ENCODE peak calls at places on chromosomes 13 and 19, in eight cellular contexts. S, B, G, J, W, F, K and Q are unnamed samples.

GRCh38 chr13:61144834-61145593 is 270.6 kb downstream of the PCDH20 start:
- DNase-seq in J (no peak), S (no peak), K (no peak), G (no peak), W (no peak), F (no peak), B (no peak), Q (no peak)

GRCh38 chr19:12774588-12775555 is at the start of gene HOOK2:
- DNase-seq in S (peak; percentile 66), G (peak; percentile 99), K (peak; percentile 90), F (peak; percentile 98), J (no peak), W (no peak), B (peak; percentile 93), Q (peak; percentile 94)

GRCh38 chr19:28553005-28553404 is 659.9 kb downstream of the UQCRFS1 start:
- DNase-seq in J (no peak), K (no peak), G (no peak), F (no peak), W (no peak), B (no peak), S (no peak), Q (no peak)

GRCh38 chr13:75550159-75550567 is 572 bp downstream of the UCHL3 start:
- DNase-seq in J (peak; percentile 87), F (peak; percentile 25), S (peak; percentile 31), B (no peak), W (peak; percentile 52), K (no peak), G (no peak), Q (no peak)

GRCh38 chr13:23642110-23642509 is 71.9 kb downstream of the TNFRSF19 start:
- DNase-seq in W (no peak), B (no peak), J (peak; percentile 30), S (no peak), K (no peak), F (no peak), G (no peak), Q (no peak)

GRCh38 chr19:51329411-51329810 is 12.5 kb downstream of the VSIG10L start:
- DNase-seq in J (no peak), G (no peak), B (no peak), W (no peak), F (no peak), S (no peak), K (no peak), Q (no peak)

GRCh38 chr19:45590300-45591003 is 5.8 kb upstream of the OPA3 start:
- DNase-seq in G (no peak), S (no peak), J (no peak), B (no peak), F (no peak), W (no peak), K (no peak), Q (no peak)

GRCh38 chr19:52786078-52786463 is 520 bp downstream of the ZNF600 start:
- DNase-seq in B (peak; percentile 55), W (no peak), G (no peak), F (peak; percentile 17), S (peak; percentile 28), J (no peak), K (peak; percentile 45), Q (no peak)

GRCh38 chr13:88586263-88586662 is 915.1 kb downstream of the SLITRK5 start:
- DNase-seq in K (no peak), F (no peak), S (no peak), J (no peak), B (no peak), W (no peak), G (no peak), Q (no peak)

GRCh38 chr19:38639679-38640078 is 7.8 kb upstream of the ACTN4 start:
- DNase-seq in W (no peak), S (no peak), G (no peak), J (no peak), B (no peak), F (no peak), K (no peak), Q (no peak)

GRCh38 chr13:50742353-50742752 is 101.1 kb downstream of the DLEU7 start:
- DNase-seq in J (no peak), F (no peak), S (no peak), K (no peak), G (no peak), W (no peak), B (no peak), Q (no peak)

GRCh38 chr13:66933994-66934393 is 296.1 kb downstream of the PCDH9 start:
- DNase-seq in W (no peak), K (no peak), F (no peak), B (no peak), G (no peak), S (no peak), J (peak; percentile 90), Q (no peak)

DNA sequence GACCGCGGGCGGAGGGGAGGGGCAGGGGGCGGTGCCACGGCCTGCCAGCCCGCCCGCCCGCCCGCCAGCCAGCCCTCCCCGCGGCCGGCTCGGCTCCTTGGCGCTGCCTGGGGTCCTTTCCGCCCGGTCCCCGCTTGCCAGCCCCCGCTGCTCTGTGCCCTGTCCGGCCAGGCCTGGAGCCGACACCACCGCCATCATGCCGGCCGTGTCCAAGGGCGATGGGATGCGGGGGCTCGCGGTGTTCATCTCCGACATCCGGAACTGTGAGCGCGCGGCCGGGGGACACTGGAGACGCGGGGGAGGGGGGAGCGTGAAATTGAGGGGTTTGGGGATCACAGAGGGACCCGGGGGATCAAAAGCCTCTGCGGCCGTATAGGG is at the start of gene AP2A1:
- DNase-seq in S (no peak), K (no peak), B (no peak), W (no peak), J (no peak), F (no peak), G (no peak), Q (no peak)
- TF ChIP-seq POLR2A in S (peak; percentile 10), K (peak; percentile 15), B (no peak), W (no peak), J (no peak), F (peak; percentile 30), G (no peak), Q (no peak)

DNA sequence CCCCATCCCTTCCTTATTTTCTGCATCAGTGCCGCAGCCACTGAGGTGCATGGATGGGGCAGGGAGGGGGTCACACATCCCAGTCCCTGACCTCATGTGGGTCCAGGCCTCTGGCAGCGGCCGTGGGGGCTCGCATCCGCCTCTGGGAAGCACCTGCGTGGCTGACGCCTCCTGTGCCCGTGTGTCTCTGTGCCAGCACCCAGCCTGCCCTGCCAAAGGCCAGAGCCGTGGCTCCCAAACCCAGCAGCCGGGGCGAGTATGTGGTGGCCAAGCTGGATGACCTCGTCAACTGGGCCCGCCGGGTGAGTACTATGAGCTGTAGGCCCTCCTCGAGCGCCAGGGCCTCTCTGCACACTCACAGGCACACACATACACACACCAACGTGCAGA is 4.9 kb downstream of the NDUFS7 start:
- DNase-seq in W (no peak), K (no peak), G (no peak), S (no peak), F (no peak), J (no peak), B (no peak), Q (no peak)
- H3K4me3 ChIP-seq in W (no peak overlapping the region), K (no peak overlapping the region), G (no peak overlapping the region), S (no peak overlapping the region), F (no peak overlapping the region), J (no peak overlapping the region), B (no peak overlapping the region), Q (no peak overlapping the region)

GRCh38 chr19:5686647-5687359 is 3.3 kb upstream of the RPL36 start:
- DNase-seq in K (peak; percentile 99), F (peak; percentile 97), B (peak; percentile 100), G (peak; percentile 99), S (peak; percentile 99), W (peak; percentile 87), J (peak; percentile 83), Q (peak; percentile 96)
- TF ChIP-seq POLR2A in K (no peak), F (peak; percentile 40), B (peak; percentile 72), G (no peak), S (no peak), W (peak; percentile 32), J (peak; percentile 41), Q (no peak)

GRCh38 chr13:45021250-45021649 is 31.9 kb downstream of the GPALPP1 start:
- DNase-seq in B (no peak), G (no peak), S (no peak), J (peak; percentile 97), K (no peak), W (no peak), F (no peak), Q (no peak)
- H3K4me3 ChIP-seq in B (no peak overlapping the region), G (no peak overlapping the region), S (no peak overlapping the region), J (no peak overlapping the region), K (no peak overlapping the region), W (no peak overlapping the region), F (no peak overlapping the region), Q (no peak overlapping the region)

GRCh38 chr19:16327911-16328823 is 3.5 kb downstream of the KLF2 start:
- DNase-seq in F (peak; percentile 33), B (no peak), G (peak; percentile 73), S (peak; percentile 76), J (peak; percentile 86), W (no peak), K (peak; percentile 72), Q (peak; percentile 96)
- TF ChIP-seq POLR2A in F (peak; percentile 31), B (no peak), G (no peak), S (no peak), J (peak; percentile 45), W (no peak), K (no peak), Q (no peak)

GRCh38 chr19:49844138-49844740 is 6.7 kb upstream of the PTOV1 start:
- DNase-seq in G (no peak), K (no peak), S (no peak), W (peak; percentile 29), J (no peak), F (no peak), B (no peak), Q (no peak)
- H3K4me3 ChIP-seq in G (no peak overlapping the region), K (no peak overlapping the region), S (no peak overlapping the region), W (no peak overlapping the region), J (no peak overlapping the region), F (no peak overlapping the region), B (no peak overlapping the region), Q (no peak overlapping the region)

GRCh38 chr19:13842294-13843103 is 34.4 kb upstream of the NANOS3 start:
- DNase-seq in B (no peak), F (peak; percentile 83), W (no peak), G (peak; percentile 85), K (peak; percentile 81), S (peak; percentile 91), J (peak; percentile 65), Q (peak; percentile 97)
- TF ChIP-seq POLR2A in B (peak; percentile 54), F (peak; percentile 76), W (no peak), G (no peak), K (peak; percentile 90), S (no peak), J (peak; percentile 97), Q (no peak)

DNA sequence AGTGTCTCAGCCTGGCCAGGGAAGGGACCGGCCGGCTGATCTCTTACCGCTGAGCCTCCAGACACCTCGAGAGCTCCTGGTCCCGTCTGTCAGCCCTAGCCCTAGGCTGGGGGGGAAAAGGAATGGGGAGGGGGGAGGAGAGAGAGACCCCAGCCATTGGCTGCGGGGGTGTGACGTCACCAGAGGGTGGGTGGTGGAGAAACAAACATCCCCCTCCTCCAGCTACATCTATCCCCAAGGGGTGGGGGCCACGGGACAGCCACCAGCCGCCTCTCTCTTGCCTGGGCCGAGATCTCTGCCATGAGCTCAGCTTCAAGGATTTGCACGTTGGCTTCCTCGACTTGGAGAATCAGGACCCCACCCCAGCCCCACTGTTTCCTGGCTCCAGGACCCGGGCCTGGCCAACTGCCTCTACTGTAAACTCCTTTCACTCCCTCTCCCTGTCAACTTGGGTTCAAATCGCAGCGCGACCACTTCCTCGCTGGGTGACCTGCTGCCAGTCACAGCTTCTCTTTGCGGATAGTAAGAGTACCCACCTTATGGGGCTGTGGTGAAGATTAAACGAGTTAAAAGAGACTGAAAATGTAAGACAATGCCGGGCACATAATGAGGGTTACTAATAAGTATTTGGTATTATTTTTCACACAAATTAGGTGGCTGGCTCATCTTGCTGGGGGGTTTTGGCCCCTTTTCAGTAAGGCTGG is at the start of gene PRX:
- DNase-seq in G (no peak), J (no peak), S (no peak), W (no peak), K (no peak), B (peak; percentile 85), F (no peak), Q (no peak)
- H3K4me3 ChIP-seq in G (no peak within 1 kb of the TSS), J (no peak within 1 kb of the TSS), S (no peak within 1 kb of the TSS), W (no peak within 1 kb of the TSS), K (no peak within 1 kb of the TSS), B (no peak within 1 kb of the TSS), F (no peak within 1 kb of the TSS), Q (no peak within 1 kb of the TSS)